ENCODE peak calls at places on chromosomes 5 and 9, in ten cellular contexts. One of them, this sample, is unnamed. For H3K4me1, the result is how much of the 10 kb centered on the place peaks cover.

GRCh38 chr9:131875828-131876485 is 136.1 kb upstream of the RAPGEF1 start:
- DNase-seq in esophagus squamous epithelium: no peak
- DNase-seq in astrocyte: peak
- DNase-seq in IMR-90: peak
- DNase-seq in effector memory CD4-positive, alpha-beta T cell: no peak
- DNase-seq in body of pancreas: no peak
- DNase-seq in cardiac muscle cell: no peak
- DNase-seq in HCT116: no peak
- DNase-seq in ovary: no peak
- DNase-seq in prostate gland: no peak
- DNase-seq in this sample: no peak

GRCh38 chr9:132260846-132261245 is 93.9 kb downstream of the SETX start:
- DNase-seq in HCT116: no peak
- DNase-seq in effector memory CD4-positive, alpha-beta T cell: no peak
- DNase-seq in cardiac muscle cell: no peak
- DNase-seq in esophagus squamous epithelium: no peak
- DNase-seq in IMR-90: no peak
- DNase-seq in body of pancreas: no peak
- DNase-seq in ovary: no peak
- DNase-seq in prostate gland: no peak
- DNase-seq in astrocyte: no peak
- DNase-seq in this sample: no peak

GRCh38 chr5:176594554-176594953 is 15.4 kb downstream of the GPRIN1 start:
- DNase-seq in prostate gland: no peak
- DNase-seq in HCT116: no peak
- DNase-seq in IMR-90: no peak
- DNase-seq in effector memory CD4-positive, alpha-beta T cell: no peak
- DNase-seq in esophagus squamous epithelium: no peak
- DNase-seq in cardiac muscle cell: no peak
- DNase-seq in ovary: no peak
- DNase-seq in body of pancreas: no peak
- DNase-seq in astrocyte: no peak
- DNase-seq in this sample: no peak

GRCh38 chr9:37564114-37564513 is 12.1 kb downstream of the FBXO10 start:
- DNase-seq in prostate gland: no peak
- DNase-seq in effector memory CD4-positive, alpha-beta T cell: no peak
- DNase-seq in astrocyte: no peak
- DNase-seq in ovary: no peak
- DNase-seq in esophagus squamous epithelium: no peak
- DNase-seq in IMR-90: no peak
- DNase-seq in body of pancreas: no peak
- DNase-seq in HCT116: no peak
- DNase-seq in cardiac muscle cell: no peak
- DNase-seq in this sample: no peak

GRCh38 chr5:30401479-30402058 is 791.9 kb upstream of the CDH6 start:
- DNase-seq in ovary: no peak
- DNase-seq in body of pancreas: peak
- DNase-seq in IMR-90: peak
- DNase-seq in astrocyte: peak
- DNase-seq in esophagus squamous epithelium: no peak
- DNase-seq in prostate gland: peak
- DNase-seq in cardiac muscle cell: peak
- DNase-seq in HCT116: no peak
- DNase-seq in effector memory CD4-positive, alpha-beta T cell: no peak
- DNase-seq in this sample: no peak

GRCh38 chr9:115944166-115944948 is 209.2 kb upstream of the PAPPA start:
- DNase-seq in ovary: no peak
- DNase-seq in HCT116: no peak
- DNase-seq in body of pancreas: peak
- DNase-seq in effector memory CD4-positive, alpha-beta T cell: no peak
- DNase-seq in astrocyte: peak
- DNase-seq in prostate gland: peak
- DNase-seq in cardiac muscle cell: peak
- DNase-seq in IMR-90: peak
- DNase-seq in esophagus squamous epithelium: peak
- DNase-seq in this sample: peak

GRCh38 chr5:134019636-134020035 is 14.9 kb upstream of the VDAC1 start:
- DNase-seq in esophagus squamous epithelium: no peak
- DNase-seq in IMR-90: no peak
- DNase-seq in astrocyte: no peak
- DNase-seq in cardiac muscle cell: no peak
- DNase-seq in prostate gland: peak
- DNase-seq in body of pancreas: no peak
- DNase-seq in HCT116: no peak
- DNase-seq in effector memory CD4-positive, alpha-beta T cell: no peak
- DNase-seq in ovary: no peak
- DNase-seq in this sample: no peak

GRCh38 chr5:11346336-11346735 is 557.9 kb downstream of the CTNND2 start:
- DNase-seq in ovary: no peak
- DNase-seq in prostate gland: no peak
- DNase-seq in IMR-90: no peak
- DNase-seq in effector memory CD4-positive, alpha-beta T cell: no peak
- DNase-seq in cardiac muscle cell: no peak
- DNase-seq in body of pancreas: no peak
- DNase-seq in HCT116: no peak
- DNase-seq in astrocyte: no peak
- DNase-seq in esophagus squamous epithelium: no peak
- DNase-seq in this sample: no peak

GRCh38 chr9:129259373-129259772 is 81.3 kb upstream of the IER5L start:
- DNase-seq in IMR-90: no peak
- DNase-seq in prostate gland: no peak
- DNase-seq in astrocyte: no peak
- DNase-seq in body of pancreas: no peak
- DNase-seq in HCT116: no peak
- DNase-seq in effector memory CD4-positive, alpha-beta T cell: no peak
- DNase-seq in esophagus squamous epithelium: no peak
- DNase-seq in ovary: no peak
- DNase-seq in cardiac muscle cell: no peak
- DNase-seq in this sample: no peak

GRCh38 chr9:129263836-129264235 is 85.8 kb upstream of the IER5L start:
- DNase-seq in body of pancreas: no peak
- DNase-seq in HCT116: no peak
- DNase-seq in astrocyte: no peak
- DNase-seq in cardiac muscle cell: no peak
- DNase-seq in esophagus squamous epithelium: no peak
- DNase-seq in effector memory CD4-positive, alpha-beta T cell: no peak
- DNase-seq in ovary: no peak
- DNase-seq in IMR-90: no peak
- DNase-seq in prostate gland: no peak
- DNase-seq in this sample: no peak

GRCh38 chr9:129258823-129259301 is 80.8 kb upstream of the IER5L start:
- DNase-seq in prostate gland: no peak
- DNase-seq in IMR-90: no peak
- DNase-seq in effector memory CD4-positive, alpha-beta T cell: no peak
- DNase-seq in body of pancreas: no peak
- DNase-seq in esophagus squamous epithelium: no peak
- DNase-seq in cardiac muscle cell: no peak
- DNase-seq in astrocyte: no peak
- DNase-seq in HCT116: no peak
- DNase-seq in ovary: peak
- DNase-seq in this sample: no peak

GRCh38 chr9:129264388-129264787 is 86.3 kb upstream of the IER5L start:
- DNase-seq in cardiac muscle cell: no peak
- DNase-seq in esophagus squamous epithelium: no peak
- DNase-seq in astrocyte: no peak
- DNase-seq in effector memory CD4-positive, alpha-beta T cell: no peak
- DNase-seq in body of pancreas: no peak
- DNase-seq in prostate gland: no peak
- DNase-seq in ovary: no peak
- DNase-seq in HCT116: no peak
- DNase-seq in IMR-90: no peak
- DNase-seq in this sample: no peak

GRCh38 chr9:129262261-129262660 is 84.2 kb upstream of the IER5L start:
- DNase-seq in astrocyte: no peak
- DNase-seq in IMR-90: no peak
- DNase-seq in HCT116: no peak
- DNase-seq in cardiac muscle cell: no peak
- DNase-seq in effector memory CD4-positive, alpha-beta T cell: no peak
- DNase-seq in esophagus squamous epithelium: no peak
- DNase-seq in body of pancreas: no peak
- DNase-seq in ovary: no peak
- DNase-seq in prostate gland: no peak
- DNase-seq in this sample: no peak
- H3K27ac ChIP-seq in astrocyte: no peak
- H3K27ac ChIP-seq in IMR-90: no peak
- H3K27ac ChIP-seq in HCT116: no peak
- H3K27ac ChIP-seq in cardiac muscle cell: no peak
- H3K27ac ChIP-seq in effector memory CD4-positive, alpha-beta T cell: no peak
- H3K27ac ChIP-seq in esophagus squamous epithelium: peak
- H3K27ac ChIP-seq in body of pancreas: peak
- H3K27ac ChIP-seq in ovary: no peak
- H3K27ac ChIP-seq in prostate gland: no peak
- H3K27ac ChIP-seq in this sample: peak

DNA sequence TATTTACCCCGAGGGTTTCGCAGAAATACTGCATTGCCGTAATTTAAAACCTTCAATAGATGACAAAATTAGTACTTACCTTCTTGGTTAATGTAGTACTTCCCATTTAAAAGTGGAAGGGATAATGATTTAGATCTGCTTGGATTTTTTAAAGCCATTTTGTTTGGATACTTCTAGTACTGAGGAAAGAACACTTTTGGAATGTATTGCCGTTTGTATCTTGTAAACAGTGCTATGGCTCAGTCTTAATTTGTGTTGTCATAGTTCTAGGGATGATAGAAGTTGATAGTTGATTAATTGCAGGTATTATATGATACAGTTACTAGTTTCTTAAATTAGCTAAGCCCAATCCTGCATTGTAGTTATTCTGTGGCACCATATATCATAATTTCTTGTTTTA is 33.1 kb downstream of the TNPO1 start:
- DNase-seq in astrocyte: no peak
- DNase-seq in body of pancreas: no peak
- DNase-seq in esophagus squamous epithelium: no peak
- DNase-seq in cardiac muscle cell: no peak
- DNase-seq in HCT116: no peak
- DNase-seq in effector memory CD4-positive, alpha-beta T cell: no peak
- DNase-seq in ovary: no peak
- DNase-seq in IMR-90: no peak
- DNase-seq in prostate gland: no peak
- DNase-seq in this sample: no peak
- H3K4me1 ChIP-seq in astrocyte: under half
- H3K4me1 ChIP-seq in body of pancreas: half or more
- H3K4me1 ChIP-seq in esophagus squamous epithelium: under half
- H3K4me1 ChIP-seq in cardiac muscle cell: under half
- H3K4me1 ChIP-seq in HCT116: under half
- H3K4me1 ChIP-seq in effector memory CD4-positive, alpha-beta T cell: under half
- H3K4me1 ChIP-seq in ovary: under half
- H3K4me1 ChIP-seq in IMR-90: under half
- H3K4me1 ChIP-seq in prostate gland: under half
- H3K4me1 ChIP-seq in this sample: under half

GRCh38 chr9:38706493-38706892 is 13.4 kb downstream of the FAM240B start:
- DNase-seq in IMR-90: no peak
- DNase-seq in esophagus squamous epithelium: no peak
- DNase-seq in astrocyte: no peak
- DNase-seq in cardiac muscle cell: no peak
- DNase-seq in HCT116: no peak
- DNase-seq in body of pancreas: no peak
- DNase-seq in prostate gland: no peak
- DNase-seq in effector memory CD4-positive, alpha-beta T cell: no peak
- DNase-seq in ovary: no peak
- DNase-seq in this sample: no peak

GRCh38 chr9:38708759-38709158 is 11.2 kb downstream of the FAM240B start:
- DNase-seq in cardiac muscle cell: no peak
- DNase-seq in IMR-90: no peak
- DNase-seq in effector memory CD4-positive, alpha-beta T cell: no peak
- DNase-seq in ovary: no peak
- DNase-seq in astrocyte: peak
- DNase-seq in esophagus squamous epithelium: no peak
- DNase-seq in HCT116: no peak
- DNase-seq in body of pancreas: no peak
- DNase-seq in prostate gland: no peak
- DNase-seq in this sample: no peak

GRCh38 chr9:38705917-38706316 is 14.0 kb downstream of the FAM240B start:
- DNase-seq in HCT116: no peak
- DNase-seq in prostate gland: no peak
- DNase-seq in effector memory CD4-positive, alpha-beta T cell: no peak
- DNase-seq in astrocyte: no peak
- DNase-seq in ovary: no peak
- DNase-seq in IMR-90: no peak
- DNase-seq in cardiac muscle cell: no peak
- DNase-seq in esophagus squamous epithelium: no peak
- DNase-seq in body of pancreas: no peak
- DNase-seq in this sample: no peak

GRCh38 chr9:38713426-38713825 is 6.5 kb downstream of the FAM240B start:
- DNase-seq in body of pancreas: no peak
- DNase-seq in cardiac muscle cell: no peak
- DNase-seq in HCT116: no peak
- DNase-seq in astrocyte: peak
- DNase-seq in prostate gland: no peak
- DNase-seq in effector memory CD4-positive, alpha-beta T cell: no peak
- DNase-seq in esophagus squamous epithelium: no peak
- DNase-seq in ovary: no peak
- DNase-seq in IMR-90: peak
- DNase-seq in this sample: no peak

DNA sequence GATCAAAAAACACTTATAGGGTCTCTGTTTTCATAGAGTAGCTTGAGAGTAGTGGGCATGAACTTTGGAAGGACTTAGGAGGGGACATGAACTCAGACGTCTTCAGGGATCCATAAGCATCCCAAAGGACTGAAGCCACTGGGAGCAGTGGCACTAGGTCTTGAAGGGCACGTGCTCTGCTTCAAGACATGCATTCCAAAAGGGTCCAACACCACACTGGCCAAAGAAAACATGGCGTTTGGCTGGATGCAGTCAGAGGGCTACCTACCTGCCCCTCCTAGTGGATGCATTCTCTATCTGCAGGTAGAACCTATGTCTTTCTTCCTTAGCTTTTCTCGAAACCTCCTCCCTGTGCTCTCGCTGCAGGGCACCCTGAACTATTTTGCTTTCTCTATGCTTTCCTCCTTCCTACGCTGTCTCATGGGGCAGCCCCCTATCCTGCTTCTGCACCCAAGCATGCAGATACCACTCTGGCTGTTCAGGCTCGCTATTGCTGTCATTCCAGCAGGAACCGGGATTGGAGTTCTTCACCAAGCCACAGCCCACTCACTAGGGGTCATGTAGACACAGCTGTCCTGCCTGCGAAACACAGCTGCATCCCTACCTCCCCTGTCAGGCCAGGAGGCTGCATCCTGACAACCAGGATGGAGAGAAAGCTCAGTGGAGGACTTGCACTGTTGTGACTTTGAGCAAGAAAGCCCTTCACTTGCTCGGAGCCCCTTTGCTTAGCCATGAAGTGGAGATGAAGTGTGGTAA is 11.9 kb downstream of the FAM240B start:
- DNase-seq in esophagus squamous epithelium: no peak
- DNase-seq in effector memory CD4-positive, alpha-beta T cell: no peak
- DNase-seq in body of pancreas: no peak
- DNase-seq in HCT116: no peak
- DNase-seq in IMR-90: no peak
- DNase-seq in ovary: no peak
- DNase-seq in prostate gland: no peak
- DNase-seq in cardiac muscle cell: no peak
- DNase-seq in astrocyte: no peak
- DNase-seq in this sample: no peak
- H3K27ac ChIP-seq in esophagus squamous epithelium: no peak
- H3K27ac ChIP-seq in effector memory CD4-positive, alpha-beta T cell: no peak
- H3K27ac ChIP-seq in body of pancreas: no peak
- H3K27ac ChIP-seq in HCT116: no peak
- H3K27ac ChIP-seq in IMR-90: no peak
- H3K27ac ChIP-seq in ovary: no peak
- H3K27ac ChIP-seq in prostate gland: no peak
- H3K27ac ChIP-seq in cardiac muscle cell: no peak
- H3K27ac ChIP-seq in astrocyte: no peak
- H3K27ac ChIP-seq in this sample: no peak

GRCh38 chr5:112711436-112711835 is 26.2 kb upstream of the APC start:
- DNase-seq in body of pancreas: no peak
- DNase-seq in astrocyte: no peak
- DNase-seq in cardiac muscle cell: no peak
- DNase-seq in HCT116: no peak
- DNase-seq in effector memory CD4-positive, alpha-beta T cell: no peak
- DNase-seq in esophagus squamous epithelium: no peak
- DNase-seq in ovary: no peak
- DNase-seq in prostate gland: no peak
- DNase-seq in IMR-90: no peak
- DNase-seq in this sample: no peak

GRCh38 chr5:112707187-112708179 is 30.2 kb upstream of the APC start:
- DNase-seq in IMR-90: peak
- DNase-seq in HCT116: peak
- DNase-seq in prostate gland: peak
- DNase-seq in effector memory CD4-positive, alpha-beta T cell: peak
- DNase-seq in astrocyte: peak
- DNase-seq in ovary: peak
- DNase-seq in esophagus squamous epithelium: peak
- DNase-seq in body of pancreas: peak
- DNase-seq in cardiac muscle cell: peak
- DNase-seq in this sample: peak

GRCh38 chr5:112710896-112711295 is 26.8 kb upstream of the APC start:
- DNase-seq in HCT116: no peak
- DNase-seq in esophagus squamous epithelium: no peak
- DNase-seq in body of pancreas: no peak
- DNase-seq in effector memory CD4-positive, alpha-beta T cell: no peak
- DNase-seq in ovary: no peak
- DNase-seq in IMR-90: no peak
- DNase-seq in astrocyte: no peak
- DNase-seq in cardiac muscle cell: no peak
- DNase-seq in prostate gland: no peak
- DNase-seq in this sample: no peak

GRCh38 chr5:112706446-112707016 is 31.2 kb upstream of the APC start:
- DNase-seq in ovary: no peak
- DNase-seq in HCT116: no peak
- DNase-seq in IMR-90: no peak
- DNase-seq in effector memory CD4-positive, alpha-beta T cell: no peak
- DNase-seq in astrocyte: no peak
- DNase-seq in prostate gland: no peak
- DNase-seq in body of pancreas: no peak
- DNase-seq in cardiac muscle cell: no peak
- DNase-seq in esophagus squamous epithelium: no peak
- DNase-seq in this sample: no peak

GRCh38 chr5:112709416-112709815 is 28.3 kb upstream of the APC start:
- DNase-seq in HCT116: no peak
- DNase-seq in effector memory CD4-positive, alpha-beta T cell: no peak
- DNase-seq in astrocyte: peak
- DNase-seq in IMR-90: no peak
- DNase-seq in ovary: no peak
- DNase-seq in cardiac muscle cell: no peak
- DNase-seq in body of pancreas: no peak
- DNase-seq in esophagus squamous epithelium: no peak
- DNase-seq in prostate gland: no peak
- DNase-seq in this sample: no peak
- H3K4me1 ChIP-seq in HCT116: under half
- H3K4me1 ChIP-seq in effector memory CD4-positive, alpha-beta T cell: under half
- H3K4me1 ChIP-seq in astrocyte: under half
- H3K4me1 ChIP-seq in IMR-90: under half
- H3K4me1 ChIP-seq in ovary: under half
- H3K4me1 ChIP-seq in cardiac muscle cell: under half
- H3K4me1 ChIP-seq in body of pancreas: under half
- H3K4me1 ChIP-seq in esophagus squamous epithelium: under half
- H3K4me1 ChIP-seq in prostate gland: under half
- H3K4me1 ChIP-seq in this sample: under half